ENCODE peak calls at places on chromosomes 13 and 19, in ten cellular contexts. Y is RWPE1; B is NCI-H82; L is neuronal stem cell; T is HT-29; U is IMR-90; H is GM04503; N is AG04450; A is stimulated activated CD4-positive, alpha-beta T cell treated with anti-CD3 and anti-CD28 coated beads, Interleukin-2, amount 100 ng/mL, for 48 hours; S is iPS-NIHi11. J is an unnamed sample.

GRCh38 chr13:92626274-92626673 is 600.3 kb upstream of the GPC6 start:
- DNase-seq in Y (no peak), B (no peak), L (no peak), T (no peak), U (no peak), H (no peak), N (no peak), A (no peak), S (no peak), J (no peak)

GRCh38 chr13:23288564-23288963 is 107.8 kb downstream of the SGCG start:
- DNase-seq in Y (no peak), B (no peak), L (no peak), T (no peak), U (no peak), H (no peak), N (no peak), A (no peak), S (no peak), J (no peak)

GRCh38 chr19:32464279-32464678 is 58.7 kb downstream of the DPY19L3 start:
- DNase-seq in Y (no peak), B (peak), L (no peak), T (peak), U (peak), H (no peak), N (no peak), A (no peak), S (no peak), J (no peak)

GRCh38 chr13:30429721-30430694 is 7.7 kb downstream of the UBE2L5 start:
- DNase-seq in Y (peak), B (no peak), L (no peak), T (no peak), U (peak), H (no peak), N (peak), A (no peak), S (no peak), J (no peak)

GRCh38 chr19:46902402-46902766 is 41.6 kb downstream of the ARHGAP35 start:
- DNase-seq in Y (peak), B (peak), L (no peak), T (peak), U (peak), H (no peak), N (no peak), A (no peak), S (peak), J (no peak)

GRCh38 chr13:100382787-100383186 is 205.8 kb downstream of the GGACT start:
- DNase-seq in Y (no peak), B (no peak), L (no peak), T (no peak), U (peak), H (no peak), N (no peak), A (no peak), S (no peak), J (no peak)

GRCh38 chr13:36788276-36788675 is 30.7 kb upstream of the RFXAP start:
- DNase-seq in Y (peak), B (no peak), L (no peak), T (no peak), U (peak), H (peak), N (no peak), A (no peak), S (no peak), J (no peak)

GRCh38 chr19:45638930-45639729 is at the start of gene EML2:
- DNase-seq in Y (peak), B (peak), L (peak), T (peak), U (no peak), H (no peak), N (no peak), A (peak), S (peak), J (peak)

GRCh38 chr13:39603424-39603947 is 493 bp upstream of the LHFPL6 start:
- DNase-seq in Y (no peak), B (peak), L (no peak), T (no peak), U (peak), H (peak), N (no peak), A (no peak), S (peak), J (no peak)

GRCh38 chr19:3543150-3544053 is 4.4 kb downstream of the TEKTIP1 start:
- DNase-seq in Y (no peak), B (no peak), L (no peak), T (no peak), U (no peak), H (no peak), N (no peak), A (no peak), S (no peak), J (no peak)

GRCh38 chr19:2333807-2334211 is 5.3 kb downstream of the SPPL2B start:
- DNase-seq in Y (no peak), B (no peak), L (no peak), T (peak), U (no peak), H (no peak), N (no peak), A (no peak), S (no peak), J (no peak)